ENCODE peak calls at places on chromosomes 4 and X, in six cellular contexts. M is left ventricle myocardium inferior; R is stimulated activated CD4-positive, alpha-beta T cell treated with anti-CD3 and anti-CD28 coated beads, TNF-alpha, amount 100 ng/mL, for 48 hours; P is T1000; T is ELR; U is neural crest cell. O is an unnamed sample.

GRCh38 chr4:118964891-118965411 is 76.3 kb downstream of the SYNPO2 start:
- DNase-seq in M (no peak), R (no peak), P (no peak), T (no peak), U (no peak), O (no peak)

GRCh38 chr4:26885912-26886274 is 25.3 kb downstream of the STIM2 start:
- DNase-seq in M (no peak), R (no peak), P (no peak), T (no peak), U (no peak), O (no peak)

GRCh38 chr4:153186046-153186728 is 18.1 kb upstream of the TRIM2 start:
- DNase-seq in M (no peak), R (no peak), P (no peak), T (no peak), U (no peak), O (no peak)

GRCh38 chr4:152357206-152357605 is 178.7 kb downstream of the FBXW7 start:
- DNase-seq in M (no peak), R (no peak), P (no peak), T (peak), U (no peak), O (no peak)

GRCh38 chr4:153257151-153257620 is 52.9 kb downstream of the TRIM2 start:
- DNase-seq in M (no peak), R (no peak), P (no peak), T (peak), U (peak), O (no peak)

GRCh38 chrX:153877571-153878261 is 8.3 kb downstream of the L1CAM start:
- DNase-seq in M (no peak), R (no peak), P (no peak), T (no peak), U (no peak), O (no peak)

GRCh38 chrX:31423575-31424284 is 351.9 kb upstream of the FTHL17 start:
- DNase-seq in M (peak), R (no peak), P (no peak), T (peak), U (no peak), O (peak)

GRCh38 chr4:113635739-113636437 is 125.7 kb downstream of the CAMK2D start:
- DNase-seq in M (no peak), R (no peak), P (no peak), T (peak), U (no peak), O (no peak)

GRCh38 chr4:57410331-57411052 is 300.3 kb upstream of the IGFBP7 start:
- DNase-seq in M (no peak), R (no peak), P (no peak), T (no peak), U (no peak), O (no peak)

GRCh38 chrX:53682885-53683555 is 3.5 kb downstream of the HUWE1 start:
- DNase-seq in M (no peak), R (no peak), P (peak), T (peak), U (peak), O (peak)

GRCh38 chr4:96247096-96247495 is 407.2 kb downstream of the PDHA2 start:
- DNase-seq in M (no peak), R (no peak), P (no peak), T (no peak), U (no peak), O (no peak)

GRCh38 chr4:176256921-176257320 is 12.1 kb downstream of the ASB5 start:
- DNase-seq in M (no peak), R (no peak), P (no peak), T (no peak), U (no peak), O (no peak)

O was measured in brain pericyte.